ENCODE peak calls at places on chromosomes 1 and 21, in four cellular contexts. M is WERI-Rb-1, A is DND-41, N is bronchial epithelial cell. T is an unnamed sample. For H3K27me3, the result is how much of the 10 kb centered on the place peaks cover.

GRCh38 chr1:11245904-11246726 is 16.2 kb downstream of the MTOR start:
- DNase-seq in M (no peak), A (no peak), N (no peak), T (peak)

GRCh38 chr1:175918364-175918801 is 175.0 kb upstream of the TNR start:
- DNase-seq in M (no peak), A (no peak), N (no peak), T (no peak)

GRCh38 chr1:4676258-4676657 is 21.8 kb downstream of the AJAP1 start:
- DNase-seq in M (no peak), A (no peak), N (no peak), T (no peak)

GRCh38 chr1:3852091-3852490 is 4.9 kb downstream of the CEP104 start:
- DNase-seq in M (peak), A (no peak), N (no peak), T (no peak)

GRCh38 chr1:8373547-8374270 is 55.8 kb downstream of the SLC45A1 start:
- DNase-seq in M (peak), A (no peak), N (peak), T (no peak)

GRCh38 chr1:203911806-203912205 is 50.4 kb downstream of the SNRPE start:
- DNase-seq in M (no peak), A (no peak), N (no peak), T (no peak)

GRCh38 chr1:242057745-242058115 is 58.8 kb upstream of the MAP1LC3C start:
- DNase-seq in M (no peak), A (no peak), N (no peak), T (no peak)

GRCh38 chr1:30877205-30877912 is 31.2 kb downstream of the SDC3 start:
- DNase-seq in M (no peak), A (no peak), N (peak), T (no peak)

GRCh38 chr1:161994153-161994814 is 29.4 kb downstream of the OLFML2B start:
- DNase-seq in M (no peak), A (no peak), N (no peak), T (no peak)

GRCh38 chr21:26777166-26777565 is 68.0 kb downstream of the ADAMTS1 start:
- DNase-seq in M (no peak), A (no peak), N (no peak), T (no peak)

GRCh38 chr1:59767119-59767518 is 47.6 kb upstream of the HOOK1 start:
- DNase-seq in M (no peak), A (no peak), N (peak), T (no peak)

GRCh38 chr1:10280442-10281350 is 70.3 kb downstream of the KIF1B start:
- DNase-seq in M (no peak), A (no peak), N (no peak), T (no peak)

GRCh38 chr21:24897883-24898282 is 709.4 kb downstream of the MRPL39 start:
- DNase-seq in M (no peak), A (no peak), N (no peak), T (no peak)

GRCh38 chr1:207831517-207832327 is 79.2 kb downstream of the CD34 start:
- DNase-seq in M (no peak), A (no peak), N (peak), T (no peak)

GRCh38 chr1:38028105-38028591 is 15.6 kb downstream of the UTP11 start:
- DNase-seq in M (peak), A (no peak), N (peak), T (no peak)

GRCh38 chr1:96865731-96866684 is 144.4 kb downstream of the PTBP2 start:
- DNase-seq in M (no peak), A (no peak), N (peak), T (no peak)

GRCh38 chr1:214270097-214270635 is 10.8 kb upstream of the SMYD2 start:
- DNase-seq in M (no peak), A (no peak), N (no peak), T (no peak)

GRCh38 chr1:75243124-75243523 is 108.9 kb downstream of the LHX8 start:
- DNase-seq in M (no peak), A (no peak), N (no peak), T (no peak)

GRCh38 chr1:47432071-47433036 is 5.5 kb upstream of the FOXD2 start:
- DNase-seq in M (peak), A (no peak), N (peak), T (peak)

GRCh38 chr21:26842976-26843911 is 2.0 kb downstream of the ADAMTS1 start:
- DNase-seq in M (no peak), A (no peak), N (peak), T (no peak)

GRCh38 chr1:41456847-41457540 is 27.5 kb downstream of the EDN2 start:
- DNase-seq in M (no peak), A (no peak), N (no peak), T (no peak)

GRCh38 chr21:44299085-44299457 is 782 bp upstream of the PFKL start:
- DNase-seq in M (no peak), A (no peak), N (peak), T (no peak)

GRCh38 chr1:55957233-55957632 is 622.1 kb downstream of the PLPP3 start:
- DNase-seq in M (no peak), A (no peak), N (no peak), T (no peak)

GRCh38 chr1:9375912-9376311 is 83.2 kb downstream of the SPSB1 start:
- DNase-seq in M (no peak), A (no peak), N (no peak), T (no peak)

DNA sequence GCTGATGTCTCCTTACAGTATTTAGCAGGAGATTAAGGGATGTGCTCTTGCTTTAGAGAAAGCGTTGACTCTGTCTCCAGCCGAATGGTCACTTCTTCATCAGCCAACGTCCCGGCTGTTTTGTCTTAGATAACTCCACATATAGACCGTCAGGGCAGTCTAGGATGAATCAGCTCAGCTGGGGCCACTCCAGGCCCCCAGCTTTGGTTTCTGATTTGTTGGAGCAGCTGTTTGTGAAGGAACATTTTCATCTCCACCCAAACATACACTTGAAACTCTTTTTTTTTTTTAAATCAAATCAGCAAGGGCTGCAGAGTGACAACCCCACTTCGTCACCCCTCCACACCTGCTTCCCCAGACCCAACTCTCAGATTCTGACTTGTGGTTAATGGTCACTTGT is 206.1 kb upstream of the GALNT2 start:
- DNase-seq in M (no peak), A (no peak), N (no peak), T (no peak)
- H3K27me3 ChIP-seq in M (under half), A (under half), N (under half), T (under half)

GRCh38 chr1:143665606-143666005 is 306.2 kb downstream of the FAM72C start:
- DNase-seq in M (no peak), A (no peak), N (no peak), T (no peak)

GRCh38 chr1:143666851-143667250 is 304.9 kb downstream of the FAM72C start:
- DNase-seq in M (no peak), A (no peak), N (no peak), T (no peak)

GRCh38 chr1:143660354-143660941 is 311.3 kb downstream of the FAM72C start:
- DNase-seq in M (no peak), A (no peak), N (no peak), T (no peak)

DNA sequence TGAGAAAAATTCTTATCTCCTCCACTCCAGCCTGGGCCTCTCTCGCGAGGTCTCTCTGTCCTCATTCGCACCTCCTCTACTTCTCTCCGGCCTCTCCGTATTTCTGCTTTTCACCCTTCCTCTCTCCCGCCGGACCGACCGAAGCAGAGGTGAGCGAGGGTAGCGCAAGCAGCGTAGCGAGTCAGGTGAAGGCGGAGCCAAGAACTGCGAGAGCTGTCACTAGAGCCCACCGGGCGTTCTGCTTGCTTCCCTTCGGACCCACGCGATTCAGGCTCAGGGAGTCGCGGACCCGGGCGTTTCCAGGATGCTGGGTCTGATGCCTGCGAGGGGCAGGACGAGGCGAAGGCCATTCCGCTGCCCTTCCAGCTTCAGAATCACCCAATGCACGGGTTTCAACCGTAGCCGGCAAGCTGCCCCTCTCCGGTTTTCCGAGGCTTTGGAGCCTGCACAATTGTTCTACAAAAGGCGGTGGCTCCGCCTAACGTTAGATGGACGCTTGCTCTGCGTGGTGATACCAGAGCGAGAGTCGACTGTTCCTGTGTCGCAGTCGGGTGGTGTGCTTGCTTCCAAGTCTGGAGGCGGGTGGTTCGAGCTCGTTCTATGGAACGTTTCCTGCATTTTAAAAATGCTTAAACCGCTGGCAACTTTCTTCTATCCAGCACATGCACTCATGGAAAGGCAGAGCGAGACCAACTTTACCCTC is 310.2 kb downstream of the FAM72C start:
- DNase-seq in M (no peak), A (no peak), N (no peak), T (no peak)
- H3K27me3 ChIP-seq in M (half or more), A (under half), N (under half), T (under half)

GRCh38 chr1:20366076-20366765 is 75.5 kb downstream of the VWA5B1 start:
- DNase-seq in M (peak), A (no peak), N (no peak), T (no peak)

GRCh38 chr1:20366766-20367602 is 76.3 kb downstream of the VWA5B1 start:
- DNase-seq in M (peak), A (no peak), N (peak), T (no peak)

GRCh38 chr1:20365421-20366075 is 74.9 kb downstream of the VWA5B1 start:
- DNase-seq in M (no peak), A (no peak), N (no peak), T (no peak)

GRCh38 chr1:20368866-20369545 is 78.3 kb downstream of the VWA5B1 start:
- DNase-seq in M (no peak), A (no peak), N (no peak), T (no peak)

DNA sequence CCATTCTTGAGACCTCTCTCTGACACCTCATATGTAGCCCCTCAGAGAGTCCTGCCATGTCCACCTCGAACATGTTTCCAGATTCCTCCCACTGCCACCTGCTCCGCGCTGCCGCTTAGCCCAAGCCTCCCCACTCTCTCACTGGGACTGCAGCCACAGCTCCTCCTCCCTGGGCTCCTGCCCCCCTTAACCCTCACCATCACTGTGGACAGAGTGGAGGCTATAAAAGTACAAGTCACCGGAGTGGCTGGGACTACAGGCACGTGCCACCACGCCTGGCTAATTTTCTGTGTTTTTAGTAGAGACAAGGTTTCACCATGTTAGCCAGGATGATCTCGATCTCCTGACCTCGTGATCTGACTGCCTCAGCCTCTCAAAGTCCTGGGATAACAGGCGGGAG is 77.0 kb downstream of the VWA5B1 start:
- DNase-seq in M (no peak), A (no peak), N (no peak), T (no peak)
- H3K27me3 ChIP-seq in M (under half), A (under half), N (under half), T (under half)

GRCh38 chr1:26403656-26404055 is 7.0 kb upstream of the LIN28A start:
- DNase-seq in M (no peak), A (no peak), N (peak), T (no peak)
- H3K27me3 ChIP-seq in M (under half), A (under half), N (under half), T (under half)